ENCODE peak calls at places on chromosome 22, in five cellular contexts. O, F, P, E and R are unnamed samples.

GRCh38 chr22:35549338-35549737 is 8.7 kb downstream of the RASD2 start:
- DNase-seq in O (no peak), F (no peak), P (no peak), E (no peak), R (no peak)

GRCh38 chr22:44972363-44973083 is 37.3 kb downstream of the PHF21B start:
- DNase-seq in O (no peak), F (peak; percentile 3), P (no peak), E (peak; percentile 42), R (no peak)

GRCh38 chr22:17818649-17819048 is 44.4 kb upstream of the BID start:
- DNase-seq in O (no peak), F (no peak), P (no peak), E (no peak), R (no peak)

GRCh38 chr22:47174671-47175111 is 412.2 kb downstream of the TBC1D22A start:
- DNase-seq in O (no peak), F (no peak), P (no peak), E (no peak), R (no peak)

GRCh38 chr22:25890651-25891050 is 148.7 kb downstream of the MYO18B start:
- DNase-seq in O (no peak), F (no peak), P (no peak), E (no peak), R (no peak)

GRCh38 chr22:48391171-48391711 is 1436.4 kb downstream of the BRD1 start:
- DNase-seq in O (no peak), F (no peak), P (no peak), E (no peak), R (no peak)

GRCh38 chr22:17396531-17396930 is 27.3 kb downstream of the CECR2 start:
- DNase-seq in O (no peak), F (no peak), P (no peak), E (no peak), R (no peak)

GRCh38 chr22:21450858-21451331 is 16.3 kb upstream of the TMEM191C start:
- DNase-seq in O (no peak), F (no peak), P (no peak), E (no peak), R (no peak)

GRCh38 chr22:44261861-44262595 is 50.7 kb downstream of the SHISAL1 start:
- DNase-seq in O (no peak), F (no peak), P (no peak), E (no peak), R (no peak)

GRCh38 chr22:24392218-24392931 is 35.0 kb upstream of the ADORA2A start:
- DNase-seq in O (no peak), F (no peak), P (no peak), E (no peak), R (no peak)

GRCh38 chr22:49807780-49808708 is 19.6 kb downstream of the BRD1 start:
- DNase-seq in O (no peak), F (peak; percentile 33), P (peak; percentile 26), E (peak; percentile 62), R (no peak)